ENCODE peak calls at places on chromosomes 1 and 21, in five cellular contexts. G is fibroblast of lung, E is lung, O is endothelial cell of umbilical vein, H is aorta. I is an unnamed sample. For H3K4me1, the result is how much of the 10 kb centered on the place peaks cover.

GRCh38 chr1:118982281-118982680 is 5.9 kb downstream of the TBX15 start:
- DNase-seq in E (no peak), O (no peak), G (no peak), H (no peak), I (no peak)

GRCh38 chr1:224525411-224526040 is 90.6 kb upstream of the CNIH3 start:
- DNase-seq in H (no peak), E (no peak), O (no peak), G (peak), I (no peak)

GRCh38 chr1:64077281-64077940 is 126.0 kb upstream of the UBE2U start:
- DNase-seq in O (no peak), H (no peak), G (no peak), E (no peak), I (no peak)

GRCh38 chr1:232302376-232303049 is 327.4 kb downstream of the SIPA1L2 start:
- DNase-seq in E (no peak), H (no peak), O (no peak), G (no peak), I (no peak)

GRCh38 chr1:183567584-183567983 is 22.7 kb downstream of the NCF2 start:
- DNase-seq in G (peak), H (no peak), E (peak), O (no peak), I (no peak)

GRCh38 chr1:119179051-119179450 is 38.6 kb upstream of the WARS2 start:
- DNase-seq in E (no peak), G (no peak), H (no peak), O (no peak), I (no peak)

GRCh38 chr1:206961668-206962067 is 8.6 kb downstream of the FCAMR start:
- DNase-seq in E (no peak), G (no peak), H (no peak), O (no peak), I (no peak)

GRCh38 chr1:40153073-40153770 is 8.0 kb upstream of the RLF start:
- DNase-seq in O (peak), H (no peak), E (no peak), G (peak), I (peak)

GRCh38 chr1:155983191-155984023 is 5.1 kb upstream of the ARHGEF2 start:
- DNase-seq in E (peak), O (no peak), G (peak), H (peak), I (no peak)

GRCh38 chr1:68120136-68120791 is 69.8 kb upstream of the DIRAS3 start:
- DNase-seq in E (peak), G (peak), H (no peak), O (peak), I (no peak)

GRCh38 chr1:10283318-10283984 is 73.1 kb downstream of the KIF1B start:
- DNase-seq in E (no peak), O (no peak), G (no peak), H (no peak), I (no peak)

GRCh38 chr21:31011412-31011811 is 26.9 kb downstream of the KRTAP19-8 start:
- DNase-seq in E (no peak), H (no peak), O (no peak), G (no peak), I (no peak)

GRCh38 chr1:35120458-35121133 is 41.4 kb downstream of the ZMYM1 start:
- DNase-seq in E (no peak), G (peak), O (peak), H (no peak), I (no peak)

GRCh38 chr1:35577071-35577998 is 4.2 kb downstream of the TFAP2E start:
- DNase-seq in O (peak), G (no peak), E (no peak), H (peak), I (peak)

GRCh38 chr1:245807306-245807705 is 652.5 kb downstream of the KIF26B start:
- DNase-seq in G (no peak), O (no peak), E (peak), H (no peak), I (no peak)

GRCh38 chr1:183094376-183094775 is 71.2 kb downstream of the LAMC1 start:
- DNase-seq in E (no peak), O (no peak), G (peak), H (no peak), I (no peak)

GRCh38 chr1:54500030-54500389 is 48.0 kb upstream of the ACOT11 start:
- DNase-seq in H (no peak), O (no peak), E (no peak), G (no peak), I (no peak)

GRCh38 chr1:46333300-46334029 is 7.1 kb upstream of the NSUN4 start:
- DNase-seq in H (peak), G (peak), E (no peak), O (peak), I (no peak)

GRCh38 chr1:169108897-169109560 is 2.5 kb downstream of the ATP1B1 start:
- DNase-seq in H (no peak), E (no peak), G (no peak), O (no peak), I (no peak)

GRCh38 chr1:3019516-3020051 is 1.7 kb upstream of the ACTRT2 start:
- DNase-seq in G (no peak), O (no peak), E (no peak), H (peak), I (no peak)

GRCh38 chr1:100290291-100290690 is 24.3 kb downstream of the RTCA start:
- DNase-seq in G (no peak), H (no peak), E (no peak), O (peak), I (no peak)

GRCh38 chr1:241857131-241857530 is 9.1 kb downstream of the EXO1 start:
- DNase-seq in G (no peak), O (no peak), E (no peak), H (no peak), I (no peak)

GRCh38 chr1:172451002-172451443 is 7.2 kb upstream of the PIGC start:
- DNase-seq in G (peak), O (peak), E (no peak), H (no peak), I (no peak)

GRCh38 chr1:218304281-218305039 is 19.4 kb downstream of the RRP15 start:
- DNase-seq in O (no peak), E (no peak), G (peak), H (no peak), I (no peak)

GRCh38 chr1:119987689-119988088 is 81.8 kb downstream of the NOTCH2 start:
- DNase-seq in O (no peak), E (no peak), G (no peak), H (no peak), I (no peak)

GRCh38 chr1:17419626-17420328 is 19.7 kb downstream of the RCC2 start:
- DNase-seq in H (peak), O (peak), G (peak), E (peak), I (peak)

GRCh38 chr21:25461730-25462129 is 145.6 kb downstream of the MRPL39 start:
- DNase-seq in E (no peak), H (no peak), O (peak), G (no peak), I (no peak)

GRCh38 chr1:934991-935750 is 11.4 kb downstream of the SAMD11 start:
- DNase-seq in E (no peak), G (no peak), O (no peak), H (no peak), I (no peak)

GRCh38 chr1:193201021-193201420 is 14.6 kb upstream of the B3GALT2 start:
- DNase-seq in E (no peak), O (no peak), H (no peak), G (no peak), I (no peak)

GRCh38 chr1:82778612-82779011 is 977.9 kb downstream of the ADGRL2 start:
- DNase-seq in G (no peak), E (no peak), H (no peak), O (peak), I (no peak)

GRCh38 chr1:30744060-30744756 is 13.4 kb downstream of the LAPTM5 start:
- DNase-seq in H (no peak), O (no peak), G (peak), E (no peak), I (peak)

GRCh38 chr1:75482951-75483350 is 128.0 kb downstream of the SLC44A5 start:
- DNase-seq in G (no peak), H (no peak), O (peak), E (no peak), I (no peak)

GRCh38 chr1:160862151-160863061 is at the start of gene CD244:
- DNase-seq in E (peak), H (no peak), O (no peak), G (no peak), I (peak)

GRCh38 chr21:43599728-43600127 is 59.6 kb downstream of the HSF2BP start:
- DNase-seq in H (no peak), E (no peak), O (no peak), G (no peak), I (no peak)
- H3K4me3 ChIP-seq in H (no peak), E (no peak), O (no peak), G (no peak), I (no peak)

GRCh38 chr1:230131457-230131856 is 64.4 kb downstream of the GALNT2 start:
- DNase-seq in H (no peak), E (no peak), G (no peak), O (no peak), I (no peak)

GRCh38 chr1:230130172-230130944 is 63.3 kb downstream of the GALNT2 start:
- DNase-seq in G (no peak), O (no peak), E (no peak), H (no peak), I (no peak)

GRCh38 chr1:230128569-230129269 is 61.7 kb downstream of the GALNT2 start:
- DNase-seq in G (no peak), E (no peak), O (no peak), H (no peak), I (no peak)

GRCh38 chr1:230127105-230128054 is 60.3 kb downstream of the GALNT2 start:
- DNase-seq in H (no peak), G (no peak), E (no peak), O (no peak), I (peak)

DNA sequence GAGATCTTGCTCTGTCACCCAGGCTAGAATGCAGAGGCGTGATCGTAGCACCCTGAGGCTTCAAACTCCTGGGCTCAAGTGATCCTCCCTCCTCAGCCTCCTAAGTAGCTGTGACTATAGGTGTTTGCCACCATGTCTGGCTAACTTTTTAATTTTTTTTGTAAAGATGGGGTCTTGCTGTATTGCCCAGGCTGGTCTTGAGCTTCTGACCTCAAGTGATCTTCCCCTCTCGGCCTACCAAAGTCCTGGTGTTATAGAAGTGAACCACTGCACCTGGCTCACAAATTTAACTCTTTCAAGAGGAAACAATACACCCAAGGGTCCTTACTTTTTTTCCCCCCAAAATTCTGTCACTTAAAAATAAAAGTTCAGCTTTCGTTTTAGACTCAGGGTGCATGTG is 62.3 kb downstream of the GALNT2 start:
- DNase-seq in O (no peak), E (no peak), H (no peak), G (no peak), I (no peak)
- H3K4me1 ChIP-seq in O (under half), E (under half), H (under half), G (under half), I (under half)

GRCh38 chr1:116772648-116773045 is 18.4 kb downstream of the CD2 start:
- DNase-seq in H (no peak), G (no peak), O (peak), E (no peak), I (no peak)
- H3K4me3 ChIP-seq in H (no peak), G (no peak), O (no peak), E (no peak), I (no peak)

GRCh38 chr1:229059671-229060079 is 211.2 kb upstream of the RAB4A start:
- DNase-seq in O (peak), H (peak), G (peak), E (no peak), I (no peak)
- H3K4me1 ChIP-seq in O (under half), H (under half), G (under half), E (under half), I (under half)

GRCh38 chr1:203367051-203367450 is 16.1 kb upstream of the FMOD start:
- DNase-seq in O (no peak), E (no peak), G (no peak), H (no peak), I (no peak)

GRCh38 chr1:203368624-203369451 is 17.9 kb upstream of the FMOD start:
- DNase-seq in G (peak), O (peak), H (no peak), E (peak), I (no peak)

GRCh38 chr1:203364013-203364730 is 13.2 kb upstream of the FMOD start:
- DNase-seq in O (no peak), H (no peak), G (no peak), E (no peak), I (no peak)

GRCh38 chr1:203364806-203365205 is 13.9 kb upstream of the FMOD start:
- DNase-seq in H (no peak), G (no peak), O (no peak), E (no peak), I (no peak)

GRCh38 chr1:203366476-203366875 is 15.6 kb upstream of the FMOD start:
- DNase-seq in E (no peak), G (peak), H (no peak), O (no peak), I (no peak)
- H3K4me3 ChIP-seq in E (no peak), G (no peak), H (no peak), O (no peak), I (no peak)

DNA sequence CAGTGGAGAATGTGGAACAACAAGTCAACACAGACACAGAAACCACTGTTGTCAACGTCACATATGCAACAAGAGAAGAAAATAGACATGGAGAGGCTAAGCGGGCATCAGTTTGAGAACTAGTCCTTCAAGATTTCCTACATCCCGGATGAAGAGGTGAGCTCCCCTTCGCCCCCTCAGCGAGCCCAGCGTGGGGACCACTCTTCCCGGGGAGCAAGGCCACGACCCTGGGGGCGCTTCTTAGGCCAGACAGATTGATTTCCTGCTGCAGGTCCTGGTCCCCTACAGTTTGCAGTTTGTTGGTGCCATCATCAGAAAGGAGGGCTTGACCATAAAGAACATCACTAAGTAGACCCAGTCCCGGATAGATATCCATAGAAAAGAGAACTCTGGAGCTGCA is 113.0 kb downstream of the NBPF12 start:
- DNase-seq in E (no peak), G (no peak), H (no peak), O (no peak), I (no peak)
- H3K4me1 ChIP-seq in E (under half), G (under half), H (under half), O (under half), I (under half)

GRCh38 chr21:28069446-28069845 is 923.2 kb downstream of the LTN1 start:
- DNase-seq in G (peak), O (no peak), H (no peak), E (no peak), I (no peak)
- H3K4me3 ChIP-seq in G (no peak), O (no peak), H (no peak), E (no peak), I (no peak)

GRCh38 chr1:162251102-162251501 is 125.6 kb downstream of the SPATA46 start:
- DNase-seq in H (no peak), G (no peak), E (no peak), O (no peak), I (no peak)
- H3K4me1 ChIP-seq in H (under half), G (under half), E (under half), O (under half), I (under half)

GRCh38 chr21:45405271-45405818 is 380 bp downstream of the COL18A1 start:
- DNase-seq in O (peak), E (no peak), H (peak), G (no peak), I (no peak)
- H3K4me3 ChIP-seq in O (peak), E (peak), H (peak), G (no peak), I (no peak)

I was measured in CD8-positive, alpha-beta T cell.